ENCODE peak calls at places on chromosomes 5 and 9, in five cellular contexts. One of them, this sample, is unnamed.

GRCh38 chr9:135780086-135780485 is 78.1 kb downstream of the KCNT1 start:
- DNase-seq in stimulated activated effector memory CD8-positive, alpha-beta T cell treated with anti-CD3 and anti-CD28 coated beads, Interleukin-12 subunit alpha, Interleukin-12 subunit beta, amount 100 ng/mL, for 72 hours: no peak
- DNase-seq in endothelial cell: no peak
- DNase-seq in H1: no peak
- DNase-seq in keratinocyte: no peak
- DNase-seq in this sample: no peak

GRCh38 chr5:74241751-74242140 is 398.8 kb downstream of the ENC1 start:
- DNase-seq in H1: no peak
- DNase-seq in keratinocyte: peak
- DNase-seq in stimulated activated effector memory CD8-positive, alpha-beta T cell treated with anti-CD3 and anti-CD28 coated beads, Interleukin-12 subunit alpha, Interleukin-12 subunit beta, amount 100 ng/mL, for 72 hours: no peak
- DNase-seq in endothelial cell: no peak
- DNase-seq in this sample: no peak

GRCh38 chr5:172380992-172381643 is 73.2 kb downstream of the SH3PXD2B start:
- DNase-seq in H1: no peak
- DNase-seq in keratinocyte: no peak
- DNase-seq in endothelial cell: no peak
- DNase-seq in stimulated activated effector memory CD8-positive, alpha-beta T cell treated with anti-CD3 and anti-CD28 coated beads, Interleukin-12 subunit alpha, Interleukin-12 subunit beta, amount 100 ng/mL, for 72 hours: no peak
- DNase-seq in this sample: peak

GRCh38 chr9:35426627-35427026 is 63.3 kb upstream of the RUSC2 start:
- DNase-seq in H1: no peak
- DNase-seq in stimulated activated effector memory CD8-positive, alpha-beta T cell treated with anti-CD3 and anti-CD28 coated beads, Interleukin-12 subunit alpha, Interleukin-12 subunit beta, amount 100 ng/mL, for 72 hours: no peak
- DNase-seq in keratinocyte: no peak
- DNase-seq in endothelial cell: no peak
- DNase-seq in this sample: no peak

GRCh38 chr5:181164076-181164952 is 16.9 kb downstream of the OR2V2 start:
- DNase-seq in H1: peak
- DNase-seq in keratinocyte: no peak
- DNase-seq in stimulated activated effector memory CD8-positive, alpha-beta T cell treated with anti-CD3 and anti-CD28 coated beads, Interleukin-12 subunit alpha, Interleukin-12 subunit beta, amount 100 ng/mL, for 72 hours: no peak
- DNase-seq in endothelial cell: no peak
- DNase-seq in this sample: no peak

GRCh38 chr9:125387861-125388524 is 126.4 kb downstream of the GAPVD1 start:
- DNase-seq in stimulated activated effector memory CD8-positive, alpha-beta T cell treated with anti-CD3 and anti-CD28 coated beads, Interleukin-12 subunit alpha, Interleukin-12 subunit beta, amount 100 ng/mL, for 72 hours: no peak
- DNase-seq in H1: no peak
- DNase-seq in keratinocyte: no peak
- DNase-seq in endothelial cell: no peak
- DNase-seq in this sample: no peak

GRCh38 chr9:90940280-90940679 is 138.7 kb downstream of the SYK start:
- DNase-seq in keratinocyte: no peak
- DNase-seq in stimulated activated effector memory CD8-positive, alpha-beta T cell treated with anti-CD3 and anti-CD28 coated beads, Interleukin-12 subunit alpha, Interleukin-12 subunit beta, amount 100 ng/mL, for 72 hours: no peak
- DNase-seq in endothelial cell: no peak
- DNase-seq in H1: no peak
- DNase-seq in this sample: no peak

GRCh38 chr5:73783823-73784222 is 157.8 kb downstream of the ARHGEF28 start:
- DNase-seq in H1: no peak
- DNase-seq in keratinocyte: no peak
- DNase-seq in endothelial cell: no peak
- DNase-seq in stimulated activated effector memory CD8-positive, alpha-beta T cell treated with anti-CD3 and anti-CD28 coated beads, Interleukin-12 subunit alpha, Interleukin-12 subunit beta, amount 100 ng/mL, for 72 hours: no peak
- DNase-seq in this sample: no peak

GRCh38 chr5:179321206-179321987 is 23.9 kb downstream of the ADAMTS2 start:
- DNase-seq in H1: no peak
- DNase-seq in endothelial cell: no peak
- DNase-seq in keratinocyte: no peak
- DNase-seq in stimulated activated effector memory CD8-positive, alpha-beta T cell treated with anti-CD3 and anti-CD28 coated beads, Interleukin-12 subunit alpha, Interleukin-12 subunit beta, amount 100 ng/mL, for 72 hours: no peak
- DNase-seq in this sample: peak

GRCh38 chr9:35791321-35791921 is at the start of gene NPR2:
- DNase-seq in stimulated activated effector memory CD8-positive, alpha-beta T cell treated with anti-CD3 and anti-CD28 coated beads, Interleukin-12 subunit alpha, Interleukin-12 subunit beta, amount 100 ng/mL, for 72 hours: no peak
- DNase-seq in endothelial cell: peak
- DNase-seq in keratinocyte: no peak
- DNase-seq in H1: peak
- DNase-seq in this sample: peak

GRCh38 chr5:73940026-73940425 is 314.0 kb downstream of the ARHGEF28 start:
- DNase-seq in keratinocyte: no peak
- DNase-seq in stimulated activated effector memory CD8-positive, alpha-beta T cell treated with anti-CD3 and anti-CD28 coated beads, Interleukin-12 subunit alpha, Interleukin-12 subunit beta, amount 100 ng/mL, for 72 hours: no peak
- DNase-seq in endothelial cell: no peak
- DNase-seq in H1: no peak
- DNase-seq in this sample: no peak

GRCh38 chr5:79025054-79025465 is 40.0 kb upstream of the ARSB start:
- DNase-seq in keratinocyte: no peak
- DNase-seq in stimulated activated effector memory CD8-positive, alpha-beta T cell treated with anti-CD3 and anti-CD28 coated beads, Interleukin-12 subunit alpha, Interleukin-12 subunit beta, amount 100 ng/mL, for 72 hours: peak
- DNase-seq in endothelial cell: peak
- DNase-seq in H1: peak
- DNase-seq in this sample: peak

GRCh38 chr5:163135849-163136248 is 301.5 kb upstream of the CCNG1 start:
- DNase-seq in endothelial cell: no peak
- DNase-seq in stimulated activated effector memory CD8-positive, alpha-beta T cell treated with anti-CD3 and anti-CD28 coated beads, Interleukin-12 subunit alpha, Interleukin-12 subunit beta, amount 100 ng/mL, for 72 hours: no peak
- DNase-seq in H1: no peak
- DNase-seq in keratinocyte: no peak
- DNase-seq in this sample: no peak

GRCh38 chr9:71861618-71862017 is 49.4 kb downstream of the ABHD17B start:
- DNase-seq in H1: no peak
- DNase-seq in endothelial cell: no peak
- DNase-seq in keratinocyte: no peak
- DNase-seq in stimulated activated effector memory CD8-positive, alpha-beta T cell treated with anti-CD3 and anti-CD28 coated beads, Interleukin-12 subunit alpha, Interleukin-12 subunit beta, amount 100 ng/mL, for 72 hours: no peak
- DNase-seq in this sample: no peak

GRCh38 chr9:19231126-19232035 is 888 bp downstream of the DENND4C start:
- DNase-seq in stimulated activated effector memory CD8-positive, alpha-beta T cell treated with anti-CD3 and anti-CD28 coated beads, Interleukin-12 subunit alpha, Interleukin-12 subunit beta, amount 100 ng/mL, for 72 hours: no peak
- DNase-seq in H1: no peak
- DNase-seq in endothelial cell: no peak
- DNase-seq in keratinocyte: no peak
- DNase-seq in this sample: no peak